ENCODE peak calls at places on chromosomes 13 and 19, in seven cellular contexts. V is stimulated activated CD4-positive, alpha-beta T cell treated with anti-CD3 and anti-CD28 coated beads, Interleukin-4, amount 100 ng/mL, for 1 hour; M is iris pigment epithelial cell; H is activated CD8-positive, alpha-beta T cell treated with anti-CD3 and anti-CD28 coated beads, Interleukin-2, amount 10 ng/mL, durations not matched to agents 7 days and 5 days; E is NCI-H1105 treated with DMSO at 0.1 percent for 48 hours; I is EL; L is WTC11. P is an unnamed sample.

GRCh38 chr13:99968521-99969367 is 2.8 kb downstream of the ZIC5 start:
- DNase-seq in V (no peak), M (no peak), H (no peak), E (no peak), I (no peak), L (peak; percentile 45), P (peak; percentile 61)

GRCh38 chr19:17026041-17026658 is 460 bp downstream of the CPAMD8 start:
- DNase-seq in V (no peak), M (no peak), H (no peak), E (no peak), I (no peak), L (no peak), P (peak; percentile 31)

GRCh38 chr19:16834747-16835146 is 5.5 kb downstream of the SIN3B start:
- DNase-seq in V (no peak), M (no peak), H (no peak), E (no peak), I (peak; percentile 39), L (no peak), P (no peak)

GRCh38 chr13:41941174-41941573 is 19.7 kb downstream of the VWA8 start:
- DNase-seq in V (no peak), M (peak; percentile 62), H (no peak), E (no peak), I (no peak), L (no peak), P (peak; percentile 34)

GRCh38 chr19:6223461-6224307 is 56.1 kb downstream of the MLLT1 start:
- DNase-seq in V (no peak), M (no peak), H (no peak), E (no peak), I (no peak), L (no peak), P (no peak)

GRCh38 chr13:49058761-49059160 is 83.0 kb downstream of the FNDC3A start:
- DNase-seq in V (no peak), M (no peak), H (no peak), E (no peak), I (no peak), L (no peak), P (no peak)

GRCh38 chr19:35868823-35869326 is 501 bp downstream of the APLP1 start:
- DNase-seq in V (no peak), M (no peak), H (no peak), E (no peak), I (no peak), L (no peak), P (no peak)

GRCh38 chr19:6236310-6237291 is 43.2 kb downstream of the MLLT1 start:
- DNase-seq in V (no peak), M (no peak), H (no peak), E (no peak), I (no peak), L (no peak), P (no peak)

GRCh38 chr19:5078179-5078578 is 109.3 kb downstream of the KDM4B start:
- DNase-seq in V (no peak), M (no peak), H (no peak), E (no peak), I (no peak), L (no peak), P (no peak)

GRCh38 chr19:27887946-27888345 is 1325.0 kb downstream of the UQCRFS1 start:
- DNase-seq in V (no peak), M (no peak), H (no peak), E (no peak), I (no peak), L (no peak), P (no peak)

GRCh38 chr19:19113040-19113541 is 25.2 kb downstream of the TMEM161A start:
- DNase-seq in V (no peak), M (peak; percentile 58), H (peak; percentile 38), E (no peak), I (peak; percentile 51), L (peak; percentile 62), P (peak; percentile 79)

GRCh38 chr19:35498984-35499383 is 8.7 kb upstream of the KRTDAP start:
- DNase-seq in V (no peak), M (no peak), H (no peak), E (no peak), I (no peak), L (no peak), P (no peak)

GRCh38 chr13:57925250-57925649 is 293.7 kb downstream of the PCDH17 start:
- DNase-seq in V (no peak), M (no peak), H (no peak), E (no peak), I (no peak), L (no peak), P (peak; percentile 0)

GRCh38 chr13:39110518-39111097 is 72.4 kb downstream of the NHLRC3 start:
- DNase-seq in V (no peak), M (no peak), H (no peak), E (no peak), I (no peak), L (no peak), P (no peak)

GRCh38 chr19:18587962-18588610 is 512 bp upstream of the REX1BD start:
- DNase-seq in V (no peak), M (no peak), H (peak; percentile 33), E (no peak), I (no peak), L (no peak), P (no peak)

GRCh38 chr13:97429681-97430081 is 4.3 kb upstream of the RAP2A start:
- DNase-seq in V (no peak), M (peak; percentile 35), H (no peak), E (no peak), I (peak; percentile 38), L (no peak), P (peak; percentile 30)

GRCh38 chr19:46962030-46962570 is 57.5 kb upstream of the NPAS1 start:
- DNase-seq in V (no peak), M (no peak), H (no peak), E (no peak), I (no peak), L (no peak), P (no peak)

GRCh38 chr19:49398001-49398615 is 10.1 kb downstream of the KASH5 start:
- DNase-seq in V (no peak), M (no peak), H (no peak), E (no peak), I (no peak), L (no peak), P (no peak)

GRCh38 chr13:82681535-82681934 is 1200.7 kb downstream of the SLITRK1 start:
- DNase-seq in V (no peak), M (no peak), H (no peak), E (no peak), I (no peak), L (peak; percentile 39), P (peak; percentile 49)

GRCh38 chr19:10000171-10000826 is 10.0 kb downstream of the COL5A3 start:
- DNase-seq in V (peak; percentile 64), M (peak; percentile 37), H (peak; percentile 73), E (peak; percentile 48), I (peak; percentile 71), L (peak; percentile 84), P (peak; percentile 73)

GRCh38 chr13:109593230-109593629 is 193.2 kb downstream of the IRS2 start:
- DNase-seq in V (no peak), M (no peak), H (no peak), E (no peak), I (no peak), L (no peak), P (no peak)

GRCh38 chr13:108860418-108860817 is 231.0 kb downstream of the MYO16 start:
- DNase-seq in V (no peak), M (no peak), H (no peak), E (no peak), I (no peak), L (no peak), P (no peak)

GRCh38 chr13:103386341-103386740 is 320.1 kb upstream of the SLC10A2 start:
- DNase-seq in V (no peak), M (peak; percentile 74), H (no peak), E (no peak), I (no peak), L (no peak), P (peak; percentile 80)

GRCh38 chr13:94553766-94554165 is 42.2 kb downstream of the TGDS start:
- DNase-seq in V (no peak), M (no peak), H (no peak), E (no peak), I (no peak), L (no peak), P (no peak)

GRCh38 chr19:3961007-3961406 is 9.9 kb downstream of the DAPK3 start:
- DNase-seq in V (no peak), M (no peak), H (no peak), E (no peak), I (no peak), L (no peak), P (no peak)

GRCh38 chr19:17321655-17322489 is 12.5 kb downstream of the DDA1 start:
- DNase-seq in V (no peak), M (no peak), H (no peak), E (no peak), I (no peak), L (no peak), P (no peak)

GRCh38 chr19:2888739-2889224 is 11.9 kb upstream of the ZNF57 start:
- DNase-seq in V (peak; percentile 68), M (no peak), H (peak; percentile 46), E (no peak), I (no peak), L (peak; percentile 40), P (no peak)

GRCh38 chr13:69553976-69554375 is 553.6 kb upstream of the ATXN8OS start:
- DNase-seq in V (no peak), M (no peak), H (no peak), E (no peak), I (no peak), L (no peak), P (no peak)

GRCh38 chr19:48749571-48750198 is 2.8 kb downstream of the FUT1 start:
- DNase-seq in V (no peak), M (no peak), H (no peak), E (no peak), I (no peak), L (no peak), P (no peak)

GRCh38 chr13:32264407-32264806 is 50.8 kb downstream of the ZAR1L start:
- DNase-seq in V (no peak), M (peak; percentile 75), H (no peak), E (no peak), I (peak; percentile 24), L (no peak), P (peak; percentile 66)

GRCh38 chr19:29667941-29668340 is 2.7 kb downstream of the PLEKHF1 start:
- DNase-seq in V (peak; percentile 51), M (no peak), H (peak; percentile 84), E (peak; percentile 14), I (no peak), L (no peak), P (no peak)

GRCh38 chr19:51294211-51294976 is 17.1 kb upstream of the IGLON5 start:
- DNase-seq in V (no peak), M (no peak), H (no peak), E (no peak), I (no peak), L (no peak), P (no peak)

GRCh38 chr19:3945838-3946237 is 13.0 kb downstream of the NMRK2 start:
- DNase-seq in V (no peak), M (peak; percentile 28), H (no peak), E (no peak), I (no peak), L (no peak), P (no peak)